ENCODE peak calls at places on chromosomes 3 and 15, in six cellular contexts. Z is heart right ventricle, A is kidney, T is heart left ventricle, B is PC-9, M is psoas muscle. K is an unnamed sample.

GRCh38 chr15:40275954-40276353 is 6.9 kb downstream of the ANKRD63 start:
- DNase-seq in B (no peak), A (no peak), M (no peak), Z (no peak), T (no peak), K (peak; percentile 41)

GRCh38 chr3:139928708-139929505 is 6.1 kb upstream of the CLSTN2 start:
- DNase-seq in A (no peak), Z (no peak), T (no peak), B (no peak), M (no peak), K (no peak)

GRCh38 chr3:106114848-106115247 is 246.0 kb upstream of the CBLB start:
- DNase-seq in T (no peak), Z (no peak), M (no peak), B (peak; percentile 73), A (no peak), K (no peak)

GRCh38 chr3:148389916-148390315 is 307.8 kb upstream of the AGTR1 start:
- DNase-seq in M (no peak), T (no peak), Z (no peak), A (no peak), B (no peak), K (no peak)

GRCh38 chr15:95929232-95929846 is 401.2 kb upstream of the NR2F2 start:
- DNase-seq in T (no peak), A (no peak), M (no peak), B (no peak), Z (no peak), K (no peak)

GRCh38 chr15:95609096-95609495 is 721.4 kb upstream of the NR2F2 start:
- DNase-seq in B (no peak), Z (no peak), M (no peak), A (no peak), T (no peak), K (no peak)

GRCh38 chr3:125608419-125608818 is 13.1 kb upstream of the OSBPL11 start:
- DNase-seq in M (no peak), Z (no peak), B (no peak), A (no peak), T (no peak), K (no peak)

GRCh38 chr15:70670680-70671079 is 92.7 kb downstream of the UACA start:
- DNase-seq in A (no peak), T (no peak), Z (no peak), M (no peak), B (no peak), K (no peak)

GRCh38 chr15:57921371-57921770 is 144.1 kb downstream of the ALDH1A2 start:
- DNase-seq in A (no peak), B (no peak), Z (no peak), T (no peak), M (no peak), K (no peak)

GRCh38 chr15:58453931-58454793 is 22.4 kb downstream of the LIPC start:
- DNase-seq in B (no peak), M (no peak), Z (no peak), A (no peak), T (no peak), K (no peak)

GRCh38 chr3:52144034-52144795 is 10.0 kb downstream of the POC1A start:
- DNase-seq in T (peak; percentile 87), B (no peak), M (peak; percentile 90), A (peak; percentile 92), Z (peak; percentile 79), K (peak; percentile 92)

GRCh38 chr15:91411570-91411969 is 311.5 kb downstream of the SV2B start:
- DNase-seq in B (no peak), Z (no peak), T (no peak), A (no peak), M (no peak), K (no peak)

GRCh38 chr3:133833880-133834620 is 28.4 kb downstream of the SRPRB start:
- DNase-seq in B (no peak), M (no peak), Z (no peak), T (no peak), A (no peak), K (no peak)

GRCh38 chr3:126441256-126441880 is 34.3 kb downstream of the ZXDC start:
- DNase-seq in T (no peak), A (no peak), B (no peak), M (no peak), Z (no peak), K (no peak)

GRCh38 chr3:81998139-81998755 is 236.8 kb upstream of the GBE1 start:
- DNase-seq in T (peak; percentile 18), M (no peak), A (no peak), B (no peak), Z (no peak), K (no peak)

GRCh38 chr15:70775160-70775559 is 11.8 kb upstream of the UACA start:
- DNase-seq in T (no peak), M (no peak), B (peak; percentile 40), Z (no peak), A (no peak), K (no peak)

GRCh38 chr3:136281966-136282554 is 31.9 kb downstream of the PCCB start:
- DNase-seq in B (no peak), Z (no peak), A (no peak), T (no peak), M (no peak), K (no peak)

GRCh38 chr3:184765047-184765729 is 46.8 kb upstream of the VPS8 start:
- DNase-seq in B (peak; percentile 64), A (peak; percentile 35), T (no peak), M (peak; percentile 19), Z (no peak), K (no peak)

GRCh38 chr3:122678496-122678895 is 2.1 kb upstream of the PARP14 start:
- DNase-seq in M (no peak), B (no peak), A (no peak), Z (no peak), T (no peak), K (no peak)

GRCh38 chr3:65483475-65483874 is 555.2 kb downstream of the MAGI1 start:
- DNase-seq in T (peak; percentile 86), B (peak; percentile 40), Z (peak; percentile 44), M (peak; percentile 68), A (peak; percentile 76), K (peak; percentile 81)

GRCh38 chr15:42640103-42640502 is 64.7 kb downstream of the STARD9 start:
- DNase-seq in B (no peak), A (no peak), T (no peak), M (no peak), Z (no peak), K (no peak)

GRCh38 chr3:120331071-120331470 is 18.1 kb downstream of the LRRC58 start:
- DNase-seq in A (no peak), Z (no peak), B (no peak), M (no peak), T (no peak), K (no peak)

GRCh38 chr3:138812806-138813205 is 21.9 kb downstream of the PIK3CB start:
- DNase-seq in Z (no peak), A (no peak), B (no peak), T (no peak), M (no peak), K (no peak)
- H3K9me3 ChIP-seq in Z (no peaks in the 10 kb centered on the region), A (no peaks in the 10 kb centered on the region), B (no peaks in the 10 kb centered on the region), T (no peaks in the 10 kb centered on the region), M (no peaks in the 10 kb centered on the region), K (no peaks in the 10 kb centered on the region)

GRCh38 chr15:79090487-79091203 is at the start of gene RASGRF1:
- DNase-seq in T (no peak), B (no peak), Z (no peak), A (no peak), M (no peak), K (peak; percentile 47)
- H3K4me3 ChIP-seq in T (peak within 1 kb of the TSS; percentile 30), B (no peak within 1 kb of the TSS), Z (peak within 1 kb of the TSS; percentile 28), A (no peak within 1 kb of the TSS), M (peak within 1 kb of the TSS; percentile 49), K (peak within 1 kb of the TSS; percentile 30)

GRCh38 chr3:8488436-8488835 is 13.2 kb upstream of the LMCD1 start:
- DNase-seq in B (no peak), T (no peak), Z (no peak), M (no peak), A (no peak), K (no peak)
- H3K9me3 ChIP-seq in B (no peaks in the 10 kb centered on the region), T (peaks cover 5% of the 10 kb centered on the region), Z (no peaks in the 10 kb centered on the region), M (peaks cover 5% of the 10 kb centered on the region), A (no peaks in the 10 kb centered on the region), K (no peaks in the 10 kb centered on the region)

DNA sequence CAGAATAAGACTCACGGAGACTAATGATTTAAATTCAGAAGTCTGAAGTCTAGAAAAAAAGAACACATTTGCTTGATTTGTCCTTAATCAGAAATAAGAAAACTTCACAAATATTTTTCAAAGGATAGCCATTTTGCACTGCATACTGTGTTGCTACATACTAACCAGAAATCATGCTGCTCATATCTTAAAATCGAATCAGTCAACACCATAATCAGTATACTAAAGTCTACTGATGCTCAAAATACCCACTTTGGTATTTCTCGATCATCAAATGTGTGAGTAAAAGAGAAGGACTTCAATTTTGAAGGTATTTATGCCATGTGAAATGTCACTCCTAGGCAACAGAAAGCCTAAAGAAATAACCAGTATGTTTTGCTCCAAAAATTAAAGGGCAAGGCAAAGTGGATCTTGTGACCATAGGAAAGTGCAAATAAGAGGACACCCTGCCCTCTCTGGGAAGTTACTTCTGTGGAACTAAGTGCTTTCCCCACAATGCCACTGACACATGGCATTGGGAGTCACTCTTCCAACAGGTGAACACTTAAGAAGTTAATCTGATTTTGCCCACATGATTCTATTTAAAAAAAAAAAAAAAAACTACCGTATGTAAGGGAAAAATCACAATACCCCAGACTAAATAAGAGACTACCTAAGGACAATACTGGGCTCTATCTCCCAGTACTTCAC is 2.7 kb downstream of the LRIG1 start:
- DNase-seq in A (no peak), Z (no peak), B (no peak), T (no peak), M (no peak), K (no peak)
- H3K4me3 ChIP-seq in A (no peak overlapping the region), Z (peak overlapping the region; percentile 91), B (no peak overlapping the region), T (peak overlapping the region; percentile 87), M (peak overlapping the region; percentile 97), K (peak overlapping the region; percentile 81)

DNA sequence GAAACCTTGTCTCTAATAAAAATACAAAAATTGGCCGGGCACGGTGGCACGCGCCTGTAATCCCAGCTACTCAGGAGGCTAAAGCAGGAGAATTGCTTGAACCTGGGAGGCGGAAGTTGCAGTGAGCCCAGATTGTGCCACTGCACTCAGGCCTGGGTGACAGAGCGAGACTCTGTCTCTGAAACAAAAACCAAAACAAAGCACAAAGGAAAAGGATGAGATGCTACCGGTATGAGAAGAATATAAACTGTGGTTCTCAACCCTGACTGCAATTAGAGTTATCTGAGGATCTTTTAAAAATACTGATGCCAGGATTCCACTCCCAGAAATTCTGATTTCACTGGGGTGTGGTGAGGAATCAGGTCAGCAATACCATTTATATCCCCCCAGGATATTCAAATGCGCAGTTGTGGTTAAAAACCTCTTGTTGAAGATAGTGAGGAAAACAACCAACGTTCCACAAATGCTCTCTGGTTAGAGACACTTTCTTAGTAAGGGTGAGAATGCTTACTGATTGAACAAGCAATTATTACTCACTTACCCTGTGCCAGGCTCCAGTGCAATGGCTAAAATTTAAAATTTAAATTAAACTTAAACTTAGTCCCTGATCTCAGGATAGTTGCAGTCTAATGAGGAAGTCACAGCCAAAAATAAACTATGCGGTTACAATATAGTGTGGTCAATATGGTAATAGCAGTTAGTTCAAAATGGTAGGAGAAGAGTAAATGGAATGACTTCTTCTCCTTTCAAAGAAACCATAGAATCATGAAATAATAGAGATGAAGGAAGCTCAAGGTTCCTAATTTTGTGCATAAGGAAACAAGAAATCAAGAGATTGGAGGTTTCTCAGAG is 109.6 kb downstream of the SSR3 start:
- DNase-seq in B (peak; percentile 15), M (no peak), T (no peak), A (no peak), Z (no peak), K (no peak)
- H3K9me3 ChIP-seq in B (no peaks in the 10 kb centered on the region), M (no peaks in the 10 kb centered on the region), T (no peaks in the 10 kb centered on the region), A (no peaks in the 10 kb centered on the region), Z (no peaks in the 10 kb centered on the region), K (no peaks in the 10 kb centered on the region)